ENCODE peak calls at places on chromosomes 16 and 17, in nine cellular contexts. G is HS-5; R is central memory CD8-positive, alpha-beta T cell; B is pancreas; I is IMR-90; F is GM04504; L is NCI-H1436; M is WTC11; J is GF-D8. H is an unnamed sample.

GRCh38 chr17:1746975-1747543 is 4.4 kb downstream of the SERPINF2 start:
- DNase-seq in G (no peak), R (no peak), B (no peak), I (no peak), F (no peak), L (no peak), M (no peak), J (no peak), H (no peak)

GRCh38 chr17:44536090-44536960 is 21.0 kb upstream of the FZD2 start:
- DNase-seq in G (no peak), R (no peak), B (no peak), I (no peak), F (no peak), L (no peak), M (no peak), J (no peak), H (no peak)

GRCh38 chr16:13306153-13306552 is 404.8 kb downstream of the SHISA9 start:
- DNase-seq in G (no peak), R (no peak), B (no peak), I (no peak), F (no peak), L (no peak), M (no peak), J (no peak), H (no peak)

GRCh38 chr16:60419859-60420258 is 1616.4 kb downstream of the CDH8 start:
- DNase-seq in G (no peak), R (no peak), B (no peak), I (no peak), F (no peak), L (no peak), M (no peak), J (no peak), H (no peak)

GRCh38 chr16:73572135-73572534 is 524.2 kb upstream of the ZFHX3 start:
- DNase-seq in G (no peak), R (no peak), B (peak; percentile 25), I (no peak), F (no peak), L (no peak), M (peak; percentile 25), J (no peak), H (no peak)

GRCh38 chr17:21382560-21383495 is 6.7 kb downstream of the KCNJ12 start:
- DNase-seq in G (no peak), R (no peak), B (no peak), I (no peak), F (no peak), L (no peak), M (no peak), J (no peak), H (no peak)

GRCh38 chr16:70777973-70778406 is 23.0 kb downstream of the VAC14 start:
- DNase-seq in G (no peak), R (no peak), B (no peak), I (peak; percentile 31), F (no peak), L (no peak), M (peak; percentile 42), J (no peak), H (no peak)

GRCh38 chr17:75830168-75831031 is 13.8 kb downstream of the UNC13D start:
- DNase-seq in G (no peak), R (no peak), B (no peak), I (no peak), F (no peak), L (peak; percentile 9), M (peak; percentile 85), J (no peak), H (no peak)

GRCh38 chr16:10169031-10169430 is 13.2 kb downstream of the GRIN2A start:
- DNase-seq in G (no peak), R (no peak), B (no peak), I (no peak), F (no peak), L (no peak), M (no peak), J (no peak), H (no peak)

GRCh38 chr16:57268804-57269800 is 15.4 kb downstream of the PLLP start:
- DNase-seq in G (no peak), R (no peak), B (peak; percentile 80), I (peak; percentile 14), F (no peak), L (no peak), M (no peak), J (no peak), H (no peak)